ENCODE peak calls at places on chromosomes 1 and 21, in seven cellular contexts. N, B, K, F, Z, T and Y are unnamed samples.

GRCh38 chr1:6205849-6206845 is at the start of gene RNF207:
- DNase-seq in N (peak), T (peak), K (no peak), B (peak), F (no peak), Z (peak), Y (peak)

GRCh38 chr1:28412731-28413130 is 43.2 kb downstream of the PHACTR4 start:
- DNase-seq in T (no peak), Z (no peak), B (no peak), K (no peak), N (no peak), F (no peak), Y (no peak)

GRCh38 chr1:78839704-78840277 is 166.7 kb downstream of the ADGRL4 start:
- DNase-seq in B (peak), Z (no peak), K (no peak), F (no peak), T (peak), N (peak), Y (no peak)

GRCh38 chr21:26115346-26115745 is 55.2 kb downstream of the APP start:
- DNase-seq in N (peak), K (no peak), Z (no peak), F (no peak), B (no peak), T (peak), Y (no peak)

GRCh38 chr1:213723187-213723586 is 264.6 kb upstream of the PROX1 start:
- DNase-seq in T (no peak), F (peak), Z (no peak), B (no peak), N (no peak), K (no peak), Y (no peak)

GRCh38 chr1:40773748-40774265 is 9.8 kb upstream of the KCNQ4 start:
- DNase-seq in B (no peak), T (no peak), K (no peak), F (no peak), N (no peak), Z (no peak), Y (no peak)

GRCh38 chr1:90768826-90769225 is 51.7 kb upstream of the BARHL2 start:
- DNase-seq in Z (no peak), B (no peak), K (no peak), T (no peak), F (no peak), N (no peak), Y (no peak)

GRCh38 chr1:41102208-41102607 is 80.7 kb upstream of the SLFNL1 start:
- DNase-seq in T (peak), B (no peak), K (no peak), N (peak), F (peak), Z (peak), Y (peak)

GRCh38 chr1:167109125-167109524 is 15.2 kb downstream of the STYXL2 start:
- DNase-seq in N (no peak), Z (no peak), F (no peak), K (no peak), T (no peak), B (no peak), Y (no peak)

GRCh38 chr1:184959626-184960025 is 14.7 kb downstream of the NIBAN1 start:
- DNase-seq in K (no peak), T (no peak), N (no peak), F (no peak), Z (no peak), B (no peak), Y (no peak)

GRCh38 chr1:46021046-46021822 is 111.2 kb downstream of the PIK3R3 start:
- DNase-seq in N (no peak), Z (no peak), F (no peak), T (no peak), K (no peak), B (no peak), Y (no peak)

GRCh38 chr21:36902331-36902730 is 64.1 kb downstream of the HLCS start:
- DNase-seq in B (no peak), K (no peak), N (no peak), F (no peak), T (no peak), Z (no peak), Y (no peak)

GRCh38 chr1:117928881-117929339 is 511 bp downstream of the GDAP2 start:
- DNase-seq in F (peak), K (no peak), N (peak), B (peak), T (peak), Z (peak), Y (peak)

GRCh38 chr1:220271706-220272046 is 577 bp downstream of the RAB3GAP2 start:
- DNase-seq in F (no peak), B (peak), K (no peak), N (no peak), Z (no peak), T (peak), Y (no peak)

GRCh38 chr1:85088408-85088784 is 40.1 kb upstream of the MCOLN3 start:
- DNase-seq in T (no peak), Z (no peak), B (no peak), N (no peak), K (no peak), F (no peak), Y (no peak)

GRCh38 chr1:119040489-119040888 is 52.3 kb upstream of the TBX15 start:
- DNase-seq in F (no peak), T (no peak), N (no peak), Z (no peak), K (no peak), B (no peak), Y (no peak)

GRCh38 chr1:178688244-178688643 is 36.8 kb upstream of the RALGPS2 start:
- DNase-seq in Z (peak), K (no peak), N (no peak), F (no peak), T (no peak), B (no peak), Y (peak)

GRCh38 chr1:171948491-171948890 is 107.2 kb downstream of the DNM3 start:
- DNase-seq in T (no peak), K (no peak), B (no peak), Z (no peak), F (no peak), N (no peak), Y (no peak)
- H3K27ac ChIP-seq in T (no peak), K (no peak), B (no peak), Z (no peak), F (no peak), N (no peak), Y (no peak)

GRCh38 chr1:151472852-151473731 is 13.8 kb upstream of the POGZ start:
- DNase-seq in Z (peak), B (no peak), K (no peak), T (peak), F (peak), N (peak), Y (peak)
- TF ChIP-seq POLR2A in Z (no peak), B (no peak), K (peak), T (peak), F (no peak), N (no peak), Y (no peak)

GRCh38 chr1:152227310-152227928 is 3.4 kb upstream of the HRNR start:
- DNase-seq in T (no peak), K (no peak), F (no peak), B (no peak), Z (no peak), N (peak), Y (no peak)
- TF ChIP-seq CTCF in T (no peak), K (no peak), F (no peak), B (no peak), Z (no peak), N (peak), Y (no peak)

GRCh38 chr21:44932366-44933181 is 7.3 kb upstream of the SLX9 start:
- DNase-seq in K (no peak), F (no peak), B (no peak), Z (no peak), T (no peak), N (no peak), Y (no peak)
- H3K27ac ChIP-seq in K (peak), F (no peak), B (no peak), Z (peak), T (no peak), N (peak), Y (no peak)

GRCh38 chr1:159014851-159015250 is 5.1 kb downstream of the IFI16 start:
- DNase-seq in K (no peak), B (no peak), F (no peak), Z (no peak), N (no peak), T (no peak), Y (no peak)

GRCh38 chr1:159014003-159014571 is 4.4 kb downstream of the IFI16 start:
- DNase-seq in T (no peak), N (no peak), B (no peak), Z (no peak), K (no peak), F (no peak), Y (no peak)

GRCh38 chr1:159011701-159012100 is 2.0 kb downstream of the IFI16 start:
- DNase-seq in F (no peak), T (no peak), Z (no peak), N (no peak), B (no peak), K (no peak), Y (no peak)

GRCh38 chr1:159010398-159010797 is 691 bp downstream of the IFI16 start:
- DNase-seq in K (no peak), T (no peak), Z (no peak), B (no peak), N (no peak), F (no peak), Y (no peak)

DNA sequence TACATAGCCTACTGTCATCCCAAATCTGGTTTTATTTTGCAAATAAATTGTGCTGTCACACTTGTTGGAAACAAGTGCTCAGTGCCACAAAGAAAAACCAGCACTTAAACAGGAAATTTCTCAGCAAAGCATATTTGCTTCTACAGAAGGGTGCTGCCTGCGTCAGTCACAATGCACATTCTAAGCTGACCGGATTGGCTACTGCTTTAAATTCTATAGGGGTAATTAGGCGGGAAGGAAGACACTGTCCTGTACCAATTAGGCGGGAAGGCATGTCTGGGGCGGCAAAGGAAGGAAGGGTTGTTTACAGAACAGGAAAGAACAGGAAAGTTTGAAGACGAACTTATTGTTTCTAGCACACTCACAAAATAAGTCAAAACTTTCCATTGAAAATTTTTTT is 2.8 kb downstream of the IFI16 start:
- DNase-seq in T (no peak), F (no peak), B (no peak), K (peak), Z (no peak), N (no peak), Y (no peak)
- TF ChIP-seq POLR2A in T (peak), F (no peak), B (no peak), K (peak), Z (no peak), N (no peak), Y (no peak)

GRCh38 chr21:33299181-33299752 is 25.5 kb upstream of the IFNAR1 start:
- DNase-seq in K (peak), T (no peak), B (no peak), Z (no peak), N (no peak), F (no peak), Y (no peak)

GRCh38 chr21:33302796-33303195 is 22.0 kb upstream of the IFNAR1 start:
- DNase-seq in Z (no peak), B (no peak), K (no peak), T (no peak), N (peak), F (no peak), Y (no peak)

GRCh38 chr21:33302055-33302454 is 22.7 kb upstream of the IFNAR1 start:
- DNase-seq in F (no peak), K (no peak), Z (no peak), N (no peak), T (no peak), B (no peak), Y (no peak)

GRCh38 chr21:33301632-33302002 is 23.2 kb upstream of the IFNAR1 start:
- DNase-seq in N (no peak), T (no peak), Z (no peak), F (no peak), B (no peak), K (no peak), Y (no peak)

DNA sequence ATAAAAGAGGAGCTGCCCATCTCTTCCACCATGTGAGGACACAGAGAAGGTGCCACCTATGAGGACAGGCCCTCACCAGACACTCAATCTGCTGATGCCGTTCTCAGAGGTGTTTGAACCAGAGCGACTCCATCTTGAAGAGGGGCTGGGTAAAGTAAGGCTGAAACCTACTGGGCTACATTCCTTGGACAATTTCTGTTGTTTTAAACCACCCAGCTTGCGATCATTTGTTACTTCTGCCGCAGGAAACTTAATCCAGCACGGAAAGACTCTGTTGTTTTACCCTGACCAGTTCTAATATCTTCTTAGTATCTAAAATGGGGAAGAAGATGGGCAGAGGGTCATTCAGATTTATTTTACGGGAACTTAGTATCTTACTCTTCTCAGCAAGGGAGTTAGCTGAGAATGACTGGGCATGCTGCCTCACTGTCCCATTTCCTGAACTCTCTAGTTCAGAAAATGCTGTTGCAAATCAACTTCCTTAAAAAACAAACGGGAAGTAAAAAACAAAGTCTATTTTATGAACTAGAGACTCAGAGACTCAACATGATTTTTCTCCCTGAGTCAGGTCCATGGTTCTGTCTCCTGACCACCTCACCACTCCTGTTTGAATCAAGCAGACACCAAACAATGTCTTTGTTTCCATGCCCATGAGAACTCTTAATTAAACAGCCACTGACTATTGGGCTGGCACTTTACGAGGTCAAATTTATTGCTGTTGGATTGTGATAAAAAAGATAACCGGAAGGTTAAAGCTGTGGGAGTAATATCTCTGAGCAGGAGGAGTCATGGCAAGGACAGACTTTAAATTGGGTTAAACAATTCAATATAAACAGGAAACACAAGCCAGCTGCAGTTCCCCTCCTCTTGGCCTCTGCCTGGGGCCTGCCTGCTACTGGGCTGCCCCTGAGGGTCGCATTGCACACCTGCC is 23.8 kb upstream of the IFNAR1 start:
- DNase-seq in T (no peak), F (no peak), Z (no peak), N (no peak), B (no peak), K (no peak), Y (no peak)
- TF ChIP-seq CTCF in T (no peak), F (no peak), Z (no peak), N (no peak), B (no peak), K (no peak), Y (no peak)